ENCODE peak calls at places on chromosomes 6 and 20, in six cellular contexts. Y is amniotic stem cell; M is AG09309; N is aorta; C is stimulated activated CD4-positive, alpha-beta T cell treated with anti-CD3 and anti-CD28 coated beads, Interleukin-15, amount 100 ng/mL, for 24 hours; D is Right ventricle myocardium inferior. U is an unnamed sample.

GRCh38 chr6:34568341-34568680 is 12.2 kb upstream of the SPDEF start:
- DNase-seq in M (no peak), C (no peak), D (no peak), N (no peak), Y (no peak), U (no peak)

GRCh38 chr6:45394586-45395095 is 16.9 kb upstream of the SUPT3H start:
- DNase-seq in N (no peak), Y (no peak), C (no peak), D (no peak), M (no peak), U (no peak)

GRCh38 chr20:19890358-19891117 is 126.6 kb upstream of the NAA20 start:
- DNase-seq in M (no peak), N (no peak), Y (no peak), D (no peak), C (no peak), U (no peak)

GRCh38 chr6:70709826-70710225 is 42.1 kb downstream of the SMAP1 start:
- DNase-seq in N (no peak), Y (no peak), M (peak; percentile 28), D (no peak), C (no peak), U (no peak)

GRCh38 chr6:11428895-11429294 is 108.7 kb upstream of the TMEM170B start:
- DNase-seq in Y (no peak), D (no peak), M (peak; percentile 62), C (no peak), N (no peak), U (no peak)

GRCh38 chr20:18986146-18986830 is 172.7 kb downstream of the SCP2D1 start:
- DNase-seq in D (no peak), C (no peak), Y (no peak), N (no peak), M (no peak), U (no peak)

GRCh38 chr20:62316331-62317166 is 13.8 kb downstream of the ADRM1 start:
- DNase-seq in Y (no peak), D (peak; percentile 65), C (no peak), N (no peak), M (no peak), U (no peak)

GRCh38 chr6:169827372-169827771 is 76.0 kb downstream of the ERMARD start:
- DNase-seq in Y (no peak), D (no peak), M (no peak), N (peak; percentile 34), C (no peak), U (no peak)

GRCh38 chr20:32134026-32134425 is 24.5 kb downstream of the TM9SF4 start:
- DNase-seq in D (no peak), Y (no peak), N (no peak), C (no peak), M (no peak), U (no peak)

GRCh38 chr20:44494266-44494665 is 18.6 kb downstream of the TTPAL start:
- DNase-seq in M (no peak), D (no peak), Y (peak; percentile 10), C (no peak), N (no peak), U (no peak)

GRCh38 chr6:164185342-164185920 is 770.9 kb downstream of the QKI start:
- DNase-seq in Y (no peak), N (no peak), C (no peak), D (no peak), M (no peak), U (no peak)

GRCh38 chr6:19597809-19598320 is 239.3 kb upstream of the ID4 start:
- DNase-seq in Y (no peak), M (no peak), N (no peak), C (no peak), D (no peak), U (no peak)

GRCh38 chr6:84979541-84979940 is 215.1 kb upstream of the TBX18 start:
- DNase-seq in D (no peak), M (no peak), Y (no peak), N (no peak), C (no peak), U (no peak)

GRCh38 chr20:58890454-58891075 is 38.0 kb downstream of the GNAS start:
- DNase-seq in N (peak; percentile 93), D (peak; percentile 86), Y (peak; percentile 53), C (peak; percentile 80), M (no peak), U (peak; percentile 57)

GRCh38 chr6:41375598-41376151 is 40.3 kb downstream of the NCR2 start:
- DNase-seq in Y (no peak), D (no peak), C (no peak), M (no peak), N (no peak), U (no peak)

GRCh38 chr6:110642711-110643110 is 166.3 kb upstream of the SLC22A16 start:
- DNase-seq in M (no peak), C (no peak), D (peak; percentile 23), Y (no peak), N (no peak), U (no peak)

GRCh38 chr20:46347831-46348230 is 39.5 kb upstream of the CDH22 start:
- DNase-seq in M (no peak), N (no peak), Y (no peak), C (no peak), D (peak; percentile 64), U (no peak)

GRCh38 chr6:19569563-19569962 is 267.6 kb upstream of the ID4 start:
- DNase-seq in D (no peak), Y (no peak), N (no peak), C (no peak), M (no peak), U (no peak)

GRCh38 chr20:25230177-25230831 is 17.6 kb upstream of the PYGB start:
- DNase-seq in Y (no peak), D (no peak), M (no peak), N (no peak), C (no peak), U (no peak)

GRCh38 chr6:108914235-108915022 is 66.2 kb downstream of the ARMC2 start:
- DNase-seq in N (no peak), C (peak; percentile 47), Y (no peak), M (no peak), D (no peak), U (peak; percentile 12)